ENCODE peak calls at places on chromosomes 12 and 14, in seven cellular contexts. One of them, this sample, is unnamed.

GRCh38 chr12:14886271-14886670 is 617 bp upstream of the MGP start:
- DNase-seq in activated T-helper 9 cell treated with anti-CD3 and anti-CD28 coated beads, Interleukin-2, amount 50 U/mL, for 16 hours: no peak
- DNase-seq in gastrocnemius medialis: no peak
- DNase-seq in WTC11: no peak
- DNase-seq in GM03348: no peak
- DNase-seq in Karpas-422: no peak
- DNase-seq in COR-L47: peak
- DNase-seq in this sample: no peak

GRCh38 chr14:40899435-40899834 is 707.2 kb upstream of the LRFN5 start:
- DNase-seq in activated T-helper 9 cell treated with anti-CD3 and anti-CD28 coated beads, Interleukin-2, amount 50 U/mL, for 16 hours: no peak
- DNase-seq in gastrocnemius medialis: no peak
- DNase-seq in WTC11: no peak
- DNase-seq in GM03348: no peak
- DNase-seq in Karpas-422: no peak
- DNase-seq in COR-L47: no peak
- DNase-seq in this sample: no peak

GRCh38 chr14:59330455-59330854 is 134.7 kb downstream of the GPR135 start:
- DNase-seq in activated T-helper 9 cell treated with anti-CD3 and anti-CD28 coated beads, Interleukin-2, amount 50 U/mL, for 16 hours: no peak
- DNase-seq in gastrocnemius medialis: no peak
- DNase-seq in WTC11: no peak
- DNase-seq in GM03348: no peak
- DNase-seq in Karpas-422: no peak
- DNase-seq in COR-L47: no peak
- DNase-seq in this sample: no peak

GRCh38 chr14:106442857-106443256 is 916.5 kb downstream of the TMEM121 start:
- DNase-seq in activated T-helper 9 cell treated with anti-CD3 and anti-CD28 coated beads, Interleukin-2, amount 50 U/mL, for 16 hours: peak
- DNase-seq in gastrocnemius medialis: no peak
- DNase-seq in WTC11: no peak
- DNase-seq in GM03348: no peak
- DNase-seq in Karpas-422: peak
- DNase-seq in COR-L47: no peak
- DNase-seq in this sample: peak

GRCh38 chr12:94793191-94793595 is 142.8 kb upstream of the TMCC3 start:
- DNase-seq in activated T-helper 9 cell treated with anti-CD3 and anti-CD28 coated beads, Interleukin-2, amount 50 U/mL, for 16 hours: no peak
- DNase-seq in gastrocnemius medialis: no peak
- DNase-seq in WTC11: peak
- DNase-seq in GM03348: no peak
- DNase-seq in Karpas-422: no peak
- DNase-seq in COR-L47: no peak
- DNase-seq in this sample: peak

GRCh38 chr12:18275974-18276373 is 14.7 kb downstream of the PIK3C2G start:
- DNase-seq in activated T-helper 9 cell treated with anti-CD3 and anti-CD28 coated beads, Interleukin-2, amount 50 U/mL, for 16 hours: no peak
- DNase-seq in gastrocnemius medialis: no peak
- DNase-seq in WTC11: no peak
- DNase-seq in GM03348: peak
- DNase-seq in Karpas-422: no peak
- DNase-seq in COR-L47: no peak
- DNase-seq in this sample: no peak

GRCh38 chr12:4242595-4242994 is 31.0 kb upstream of the CCND2 start:
- DNase-seq in activated T-helper 9 cell treated with anti-CD3 and anti-CD28 coated beads, Interleukin-2, amount 50 U/mL, for 16 hours: no peak
- DNase-seq in gastrocnemius medialis: no peak
- DNase-seq in WTC11: no peak
- DNase-seq in GM03348: no peak
- DNase-seq in Karpas-422: no peak
- DNase-seq in COR-L47: no peak
- DNase-seq in this sample: peak

GRCh38 chr14:85421166-85421877 is 108.6 kb upstream of the FLRT2 start:
- DNase-seq in activated T-helper 9 cell treated with anti-CD3 and anti-CD28 coated beads, Interleukin-2, amount 50 U/mL, for 16 hours: no peak
- DNase-seq in gastrocnemius medialis: no peak
- DNase-seq in WTC11: no peak
- DNase-seq in GM03348: peak
- DNase-seq in Karpas-422: no peak
- DNase-seq in COR-L47: no peak
- DNase-seq in this sample: peak

GRCh38 chr12:92928431-92928961 is 599 bp downstream of the EEA1 start:
- DNase-seq in activated T-helper 9 cell treated with anti-CD3 and anti-CD28 coated beads, Interleukin-2, amount 50 U/mL, for 16 hours: peak
- DNase-seq in gastrocnemius medialis: no peak
- DNase-seq in WTC11: peak
- DNase-seq in GM03348: peak
- DNase-seq in Karpas-422: peak
- DNase-seq in COR-L47: no peak
- DNase-seq in this sample: peak

GRCh38 chr14:105485720-105486332 is 860 bp upstream of the CRIP1 start:
- DNase-seq in activated T-helper 9 cell treated with anti-CD3 and anti-CD28 coated beads, Interleukin-2, amount 50 U/mL, for 16 hours: no peak
- DNase-seq in gastrocnemius medialis: no peak
- DNase-seq in WTC11: peak
- DNase-seq in GM03348: no peak
- DNase-seq in Karpas-422: peak
- DNase-seq in COR-L47: no peak
- DNase-seq in this sample: peak

GRCh38 chr14:21024668-21025373 is at the start of gene NDRG2:
- DNase-seq in activated T-helper 9 cell treated with anti-CD3 and anti-CD28 coated beads, Interleukin-2, amount 50 U/mL, for 16 hours: peak
- DNase-seq in gastrocnemius medialis: peak
- DNase-seq in WTC11: peak
- DNase-seq in GM03348: peak
- DNase-seq in Karpas-422: no peak
- DNase-seq in COR-L47: peak
- DNase-seq in this sample: peak

GRCh38 chr14:39247256-39247655 is 13.5 kb downstream of the MIA2 start:
- DNase-seq in activated T-helper 9 cell treated with anti-CD3 and anti-CD28 coated beads, Interleukin-2, amount 50 U/mL, for 16 hours: no peak
- DNase-seq in gastrocnemius medialis: no peak
- DNase-seq in WTC11: no peak
- DNase-seq in GM03348: peak
- DNase-seq in Karpas-422: no peak
- DNase-seq in COR-L47: no peak
- DNase-seq in this sample: no peak

GRCh38 chr12:121810234-121810817 is 6.5 kb downstream of the SETD1B start:
- DNase-seq in activated T-helper 9 cell treated with anti-CD3 and anti-CD28 coated beads, Interleukin-2, amount 50 U/mL, for 16 hours: no peak
- DNase-seq in gastrocnemius medialis: no peak
- DNase-seq in WTC11: no peak
- DNase-seq in GM03348: no peak
- DNase-seq in Karpas-422: no peak
- DNase-seq in COR-L47: no peak
- DNase-seq in this sample: no peak

GRCh38 chr12:99611117-99611516 is 36.4 kb upstream of the GARIN6 start:
- DNase-seq in activated T-helper 9 cell treated with anti-CD3 and anti-CD28 coated beads, Interleukin-2, amount 50 U/mL, for 16 hours: no peak
- DNase-seq in gastrocnemius medialis: no peak
- DNase-seq in WTC11: no peak
- DNase-seq in GM03348: no peak
- DNase-seq in Karpas-422: no peak
- DNase-seq in COR-L47: no peak
- DNase-seq in this sample: no peak

GRCh38 chr14:36520601-36521525 is 831 bp upstream of the NKX2-1 start:
- DNase-seq in activated T-helper 9 cell treated with anti-CD3 and anti-CD28 coated beads, Interleukin-2, amount 50 U/mL, for 16 hours: no peak
- DNase-seq in gastrocnemius medialis: no peak
- DNase-seq in WTC11: peak
- DNase-seq in GM03348: peak
- DNase-seq in Karpas-422: no peak
- DNase-seq in COR-L47: peak
- DNase-seq in this sample: peak

GRCh38 chr12:126040307-126040706 is 975.1 kb downstream of the AACS start:
- DNase-seq in activated T-helper 9 cell treated with anti-CD3 and anti-CD28 coated beads, Interleukin-2, amount 50 U/mL, for 16 hours: no peak
- DNase-seq in gastrocnemius medialis: no peak
- DNase-seq in WTC11: no peak
- DNase-seq in GM03348: no peak
- DNase-seq in Karpas-422: no peak
- DNase-seq in COR-L47: no peak
- DNase-seq in this sample: no peak

GRCh38 chr14:75558440-75558839 is 20.0 kb upstream of the FLVCR2 start:
- DNase-seq in activated T-helper 9 cell treated with anti-CD3 and anti-CD28 coated beads, Interleukin-2, amount 50 U/mL, for 16 hours: no peak
- DNase-seq in gastrocnemius medialis: no peak
- DNase-seq in WTC11: no peak
- DNase-seq in GM03348: no peak
- DNase-seq in Karpas-422: no peak
- DNase-seq in COR-L47: no peak
- DNase-seq in this sample: peak

GRCh38 chr12:34377243-34378035 is 355.1 kb downstream of the ALG10 start:
- DNase-seq in activated T-helper 9 cell treated with anti-CD3 and anti-CD28 coated beads, Interleukin-2, amount 50 U/mL, for 16 hours: no peak
- DNase-seq in gastrocnemius medialis: no peak
- DNase-seq in WTC11: no peak
- DNase-seq in GM03348: no peak
- DNase-seq in Karpas-422: no peak
- DNase-seq in COR-L47: no peak
- DNase-seq in this sample: no peak

GRCh38 chr14:32883189-32883588 is 55.5 kb upstream of the NPAS3 start:
- DNase-seq in activated T-helper 9 cell treated with anti-CD3 and anti-CD28 coated beads, Interleukin-2, amount 50 U/mL, for 16 hours: no peak
- DNase-seq in gastrocnemius medialis: no peak
- DNase-seq in WTC11: no peak
- DNase-seq in GM03348: no peak
- DNase-seq in Karpas-422: no peak
- DNase-seq in COR-L47: no peak
- DNase-seq in this sample: no peak

GRCh38 chr12:48956279-48957140 is 777 bp downstream of the ARF3 start:
- DNase-seq in activated T-helper 9 cell treated with anti-CD3 and anti-CD28 coated beads, Interleukin-2, amount 50 U/mL, for 16 hours: no peak
- DNase-seq in gastrocnemius medialis: peak
- DNase-seq in WTC11: peak
- DNase-seq in GM03348: peak
- DNase-seq in Karpas-422: peak
- DNase-seq in COR-L47: peak
- DNase-seq in this sample: peak

GRCh38 chr12:28294300-28294699 is 104.0 kb downstream of the CCDC91 start:
- DNase-seq in activated T-helper 9 cell treated with anti-CD3 and anti-CD28 coated beads, Interleukin-2, amount 50 U/mL, for 16 hours: no peak
- DNase-seq in gastrocnemius medialis: no peak
- DNase-seq in WTC11: no peak
- DNase-seq in GM03348: no peak
- DNase-seq in Karpas-422: peak
- DNase-seq in COR-L47: no peak
- DNase-seq in this sample: peak

GRCh38 chr12:31895449-31896150 is 63.6 kb upstream of the RESF1 start:
- DNase-seq in activated T-helper 9 cell treated with anti-CD3 and anti-CD28 coated beads, Interleukin-2, amount 50 U/mL, for 16 hours: no peak
- DNase-seq in gastrocnemius medialis: no peak
- DNase-seq in WTC11: no peak
- DNase-seq in GM03348: no peak
- DNase-seq in Karpas-422: no peak
- DNase-seq in COR-L47: no peak
- DNase-seq in this sample: no peak

GRCh38 chr14:70881549-70882174 is 25.6 kb upstream of the PCNX1 start:
- DNase-seq in activated T-helper 9 cell treated with anti-CD3 and anti-CD28 coated beads, Interleukin-2, amount 50 U/mL, for 16 hours: no peak
- DNase-seq in gastrocnemius medialis: no peak
- DNase-seq in WTC11: no peak
- DNase-seq in GM03348: no peak
- DNase-seq in Karpas-422: no peak
- DNase-seq in COR-L47: no peak
- DNase-seq in this sample: peak

GRCh38 chr14:36505193-36505815 is 14.7 kb downstream of the NKX2-1 start:
- DNase-seq in activated T-helper 9 cell treated with anti-CD3 and anti-CD28 coated beads, Interleukin-2, amount 50 U/mL, for 16 hours: no peak
- DNase-seq in gastrocnemius medialis: no peak
- DNase-seq in WTC11: peak
- DNase-seq in GM03348: no peak
- DNase-seq in Karpas-422: no peak
- DNase-seq in COR-L47: no peak
- DNase-seq in this sample: no peak

GRCh38 chr12:15700595-15700994 is 88.6 kb downstream of the EPS8 start:
- DNase-seq in activated T-helper 9 cell treated with anti-CD3 and anti-CD28 coated beads, Interleukin-2, amount 50 U/mL, for 16 hours: no peak
- DNase-seq in gastrocnemius medialis: no peak
- DNase-seq in WTC11: no peak
- DNase-seq in GM03348: peak
- DNase-seq in Karpas-422: no peak
- DNase-seq in COR-L47: no peak
- DNase-seq in this sample: peak

GRCh38 chr14:105255021-105255507 is 6.7 kb downstream of the BTBD6 start:
- DNase-seq in activated T-helper 9 cell treated with anti-CD3 and anti-CD28 coated beads, Interleukin-2, amount 50 U/mL, for 16 hours: no peak
- DNase-seq in gastrocnemius medialis: peak
- DNase-seq in WTC11: no peak
- DNase-seq in GM03348: peak
- DNase-seq in Karpas-422: no peak
- DNase-seq in COR-L47: no peak
- DNase-seq in this sample: peak

GRCh38 chr14:88563845-88564244 is 1.0 kb downstream of the ZC3H14 start:
- DNase-seq in activated T-helper 9 cell treated with anti-CD3 and anti-CD28 coated beads, Interleukin-2, amount 50 U/mL, for 16 hours: no peak
- DNase-seq in gastrocnemius medialis: no peak
- DNase-seq in WTC11: no peak
- DNase-seq in GM03348: no peak
- DNase-seq in Karpas-422: no peak
- DNase-seq in COR-L47: no peak
- DNase-seq in this sample: no peak

GRCh38 chr14:93116676-93117200 is 1.0 kb upstream of the ITPK1 start:
- DNase-seq in activated T-helper 9 cell treated with anti-CD3 and anti-CD28 coated beads, Interleukin-2, amount 50 U/mL, for 16 hours: no peak
- DNase-seq in gastrocnemius medialis: no peak
- DNase-seq in WTC11: no peak
- DNase-seq in GM03348: no peak
- DNase-seq in Karpas-422: no peak
- DNase-seq in COR-L47: no peak
- DNase-seq in this sample: no peak

GRCh38 chr14:93655078-93655750 is 133.1 kb downstream of the PRIMA1 start:
- DNase-seq in activated T-helper 9 cell treated with anti-CD3 and anti-CD28 coated beads, Interleukin-2, amount 50 U/mL, for 16 hours: no peak
- DNase-seq in gastrocnemius medialis: no peak
- DNase-seq in WTC11: peak
- DNase-seq in GM03348: peak
- DNase-seq in Karpas-422: peak
- DNase-seq in COR-L47: peak
- DNase-seq in this sample: peak

GRCh38 chr12:14256139-14256538 is 109.3 kb upstream of the ATF7IP start:
- DNase-seq in activated T-helper 9 cell treated with anti-CD3 and anti-CD28 coated beads, Interleukin-2, amount 50 U/mL, for 16 hours: peak
- DNase-seq in gastrocnemius medialis: no peak
- DNase-seq in WTC11: no peak
- DNase-seq in GM03348: peak
- DNase-seq in Karpas-422: no peak
- DNase-seq in COR-L47: no peak
- DNase-seq in this sample: peak

GRCh38 chr14:20435454-20436362 is at the start of gene KLHL33:
- DNase-seq in activated T-helper 9 cell treated with anti-CD3 and anti-CD28 coated beads, Interleukin-2, amount 50 U/mL, for 16 hours: no peak
- DNase-seq in gastrocnemius medialis: peak
- DNase-seq in WTC11: peak
- DNase-seq in GM03348: no peak
- DNase-seq in Karpas-422: no peak
- DNase-seq in COR-L47: no peak
- DNase-seq in this sample: no peak

GRCh38 chr12:64125913-64126312 is 96.2 kb downstream of the KICS2 start:
- DNase-seq in activated T-helper 9 cell treated with anti-CD3 and anti-CD28 coated beads, Interleukin-2, amount 50 U/mL, for 16 hours: no peak
- DNase-seq in gastrocnemius medialis: no peak
- DNase-seq in WTC11: no peak
- DNase-seq in GM03348: no peak
- DNase-seq in Karpas-422: no peak
- DNase-seq in COR-L47: no peak
- DNase-seq in this sample: no peak

This sample was measured in NB4.